ENCODE peak calls at places on chromosomes 7 and 10, in seven cellular contexts. B is mammary epithelial cell, T is esophagus squamous epithelium, L is PC-3, R is prostate gland, Y is HCT116, M is fibroblast of lung. E is an unnamed sample. For H3K36me3, the result is how much of the 10 kb centered on the place peaks cover.

GRCh38 chr7:4832711-4833110 is 29.1 kb downstream of the PAPOLB start:
- DNase-seq in B (no peak), T (no peak), L (no peak), R (no peak), Y (no peak), M (no peak), E (no peak)

GRCh38 chr10:32692174-32692573 is 246.2 kb downstream of the CCDC7 start:
- DNase-seq in B (peak), T (no peak), L (peak), R (no peak), Y (peak), M (peak), E (no peak)

GRCh38 chr7:94129443-94130140 is 125.4 kb upstream of the BET1 start:
- DNase-seq in B (peak), T (no peak), L (peak), R (no peak), Y (no peak), M (peak), E (no peak)

GRCh38 chr7:106277976-106278375 is 6.8 kb downstream of the NAMPT start:
- DNase-seq in B (no peak), T (no peak), L (no peak), R (no peak), Y (no peak), M (no peak), E (no peak)

GRCh38 chr7:114916261-114916892 is 5.5 kb upstream of the MDFIC start:
- DNase-seq in B (no peak), T (no peak), L (no peak), R (no peak), Y (no peak), M (no peak), E (no peak)

GRCh38 chr7:94154858-94155257 is 150.7 kb upstream of the BET1 start:
- DNase-seq in B (no peak), T (no peak), L (no peak), R (no peak), Y (no peak), M (no peak), E (no peak)

GRCh38 chr10:129568562-129569344 is 101.7 kb downstream of the MGMT start:
- DNase-seq in B (no peak), T (no peak), L (no peak), R (no peak), Y (no peak), M (peak), E (no peak)

GRCh38 chr10:21534611-21535493 is 820 bp downstream of the MLLT10 start:
- DNase-seq in B (peak), T (no peak), L (peak), R (peak), Y (no peak), M (peak), E (peak)

GRCh38 chr10:69372126-69372980 is 44.4 kb downstream of the TACR2 start:
- DNase-seq in B (no peak), T (no peak), L (peak), R (no peak), Y (no peak), M (no peak), E (no peak)

GRCh38 chr10:68052463-68052862 is 22.6 kb downstream of the HERC4 start:
- DNase-seq in B (peak), T (no peak), L (peak), R (no peak), Y (no peak), M (no peak), E (no peak)

GRCh38 chr10:69890065-69890831 is 88.5 kb downstream of the COL13A1 start:
- DNase-seq in B (no peak), T (no peak), L (no peak), R (peak), Y (no peak), M (no peak), E (peak)

GRCh38 chr10:7484456-7485266 is 73.8 kb upstream of the SFMBT2 start:
- DNase-seq in B (no peak), T (no peak), L (no peak), R (no peak), Y (no peak), M (no peak), E (no peak)

GRCh38 chr10:69403519-69403918 is 13.2 kb downstream of the TACR2 start:
- DNase-seq in B (peak), T (no peak), L (peak), R (no peak), Y (no peak), M (peak), E (no peak)

GRCh38 chr10:63718006-63718405 is 196.8 kb downstream of the REEP3 start:
- DNase-seq in B (peak), T (no peak), L (peak), R (no peak), Y (no peak), M (no peak), E (no peak)

GRCh38 chr10:131744356-131744755 is 156.5 kb upstream of the PPP2R2D start:
- DNase-seq in B (no peak), T (no peak), L (no peak), R (no peak), Y (no peak), M (no peak), E (no peak)

GRCh38 chr7:129689995-129690581 is 78.6 kb downstream of the NRF1 start:
- DNase-seq in B (no peak), T (no peak), L (peak), R (no peak), Y (no peak), M (no peak), E (no peak)

GRCh38 chr7:21338728-21339164 is 89.1 kb upstream of the SP4 start:
- DNase-seq in B (no peak), T (no peak), L (peak), R (no peak), Y (no peak), M (no peak), E (no peak)

GRCh38 chr7:77903597-77903996 is 105.0 kb downstream of the PHTF2 start:
- DNase-seq in B (no peak), T (no peak), L (peak), R (no peak), Y (no peak), M (no peak), E (no peak)

GRCh38 chr7:36746347-36746746 is 22.1 kb upstream of the AOAH start:
- DNase-seq in B (no peak), T (no peak), L (no peak), R (no peak), Y (no peak), M (peak), E (no peak)

GRCh38 chr7:92740713-92741126 is 95.7 kb downstream of the CDK6 start:
- DNase-seq in B (peak), T (no peak), L (peak), R (no peak), Y (no peak), M (peak), E (no peak)

GRCh38 chr7:100170111-100170897 is 1.9 kb upstream of the GAL3ST4 start:
- DNase-seq in B (no peak), T (no peak), L (no peak), R (no peak), Y (no peak), M (no peak), E (no peak)

GRCh38 chr10:111200505-111201186 is 123.8 kb downstream of the ADRA2A start:
- DNase-seq in B (no peak), T (no peak), L (no peak), R (no peak), Y (no peak), M (no peak), E (no peak)

GRCh38 chr10:89278034-89278535 is 23.8 kb upstream of the IFIT2 start:
- DNase-seq in B (peak), T (no peak), L (peak), R (peak), Y (peak), M (peak), E (no peak)

GRCh38 chr7:102169651-102170416 is 116.8 kb upstream of the SH2B2 start:
- DNase-seq in B (no peak), T (no peak), L (no peak), R (no peak), Y (no peak), M (peak), E (no peak)

GRCh38 chr10:69899727-69900595 is 98.3 kb downstream of the COL13A1 start:
- DNase-seq in B (no peak), T (no peak), L (no peak), R (no peak), Y (no peak), M (no peak), E (no peak)

DNA sequence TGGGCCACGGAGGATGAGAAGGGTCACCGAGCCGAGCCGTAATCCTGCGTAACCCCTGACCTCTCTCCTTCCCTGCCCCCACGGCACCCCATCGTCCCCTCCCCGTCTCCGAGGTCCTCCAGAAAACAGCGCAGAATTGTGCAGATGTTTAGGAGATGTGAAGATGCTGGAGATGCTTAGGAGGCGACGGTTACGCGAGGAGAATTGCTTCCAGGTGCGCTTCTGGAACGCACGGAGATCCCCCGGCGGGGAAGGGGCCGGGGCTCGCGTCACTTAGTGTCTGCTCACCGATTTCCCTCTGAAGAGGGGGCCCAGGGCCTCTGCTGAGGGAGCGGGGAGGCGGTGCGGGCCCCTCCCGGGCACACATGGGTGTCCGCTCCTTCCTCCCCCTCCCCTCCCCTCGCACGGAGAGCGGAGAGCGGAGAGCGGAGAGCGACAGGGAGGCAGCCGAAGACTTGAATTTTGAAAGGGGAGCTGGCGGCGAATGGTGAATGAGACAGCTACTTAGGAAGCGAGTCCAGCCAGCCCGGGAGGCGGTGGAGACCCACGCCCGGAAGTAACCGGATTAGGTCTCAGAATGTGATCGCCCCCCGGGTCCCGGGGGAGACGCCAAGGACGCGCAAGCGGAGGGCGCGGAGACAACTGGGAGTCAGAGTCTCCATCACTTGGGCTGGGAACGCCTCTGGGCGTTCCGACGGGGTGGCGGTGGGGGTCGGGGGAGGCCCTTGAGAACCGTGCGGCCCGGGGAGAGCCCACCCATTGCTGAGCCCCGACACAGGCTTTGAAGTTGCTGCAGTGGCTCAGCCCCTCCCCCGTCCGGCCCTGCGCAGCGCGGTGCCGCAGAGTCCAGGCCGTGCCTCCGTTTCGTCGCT is 8.7 kb upstream of the EN2 start:
- DNase-seq in B (no peak), T (no peak), L (no peak), R (no peak), Y (no peak), M (no peak), E (no peak)
- H3K4me3 ChIP-seq in B (no peak), T (peak), L (no peak), R (no peak), Y (no peak), M (no peak), E (no peak)

GRCh38 chr7:41217306-41217705 is 485.6 kb downstream of the INHBA start:
- DNase-seq in B (peak), T (no peak), L (no peak), R (no peak), Y (no peak), M (no peak), E (no peak)
- TF ChIP-seq CTCF in B (no peak), T (no peak), L (no peak), R (no peak), Y (no peak), M (no peak), E (no peak)

GRCh38 chr10:125037145-125037544 is 95.2 kb downstream of the ZRANB1 start:
- DNase-seq in B (peak), T (no peak), L (peak), R (no peak), Y (peak), M (peak), E (no peak)
- H3K36me3 ChIP-seq in B (under half), T (under half), L (under half), R (under half), Y (under half), M (under half), E (under half)

GRCh38 chr10:114048472-114048871 is 4.8 kb downstream of the ADRB1 start:
- DNase-seq in B (no peak), T (no peak), L (no peak), R (no peak), Y (no peak), M (no peak), E (no peak)

GRCh38 chr10:114043532-114044250 is at the start of gene ADRB1:
- DNase-seq in B (peak), T (peak), L (peak), R (peak), Y (peak), M (peak), E (peak)

GRCh38 chr10:114044251-114045070 is 795 bp downstream of the ADRB1 start:
- DNase-seq in B (no peak), T (no peak), L (no peak), R (no peak), Y (no peak), M (no peak), E (no peak)

GRCh38 chr10:114045071-114045737 is 1.5 kb downstream of the ADRB1 start:
- DNase-seq in B (no peak), T (no peak), L (peak), R (peak), Y (no peak), M (no peak), E (peak)

DNA sequence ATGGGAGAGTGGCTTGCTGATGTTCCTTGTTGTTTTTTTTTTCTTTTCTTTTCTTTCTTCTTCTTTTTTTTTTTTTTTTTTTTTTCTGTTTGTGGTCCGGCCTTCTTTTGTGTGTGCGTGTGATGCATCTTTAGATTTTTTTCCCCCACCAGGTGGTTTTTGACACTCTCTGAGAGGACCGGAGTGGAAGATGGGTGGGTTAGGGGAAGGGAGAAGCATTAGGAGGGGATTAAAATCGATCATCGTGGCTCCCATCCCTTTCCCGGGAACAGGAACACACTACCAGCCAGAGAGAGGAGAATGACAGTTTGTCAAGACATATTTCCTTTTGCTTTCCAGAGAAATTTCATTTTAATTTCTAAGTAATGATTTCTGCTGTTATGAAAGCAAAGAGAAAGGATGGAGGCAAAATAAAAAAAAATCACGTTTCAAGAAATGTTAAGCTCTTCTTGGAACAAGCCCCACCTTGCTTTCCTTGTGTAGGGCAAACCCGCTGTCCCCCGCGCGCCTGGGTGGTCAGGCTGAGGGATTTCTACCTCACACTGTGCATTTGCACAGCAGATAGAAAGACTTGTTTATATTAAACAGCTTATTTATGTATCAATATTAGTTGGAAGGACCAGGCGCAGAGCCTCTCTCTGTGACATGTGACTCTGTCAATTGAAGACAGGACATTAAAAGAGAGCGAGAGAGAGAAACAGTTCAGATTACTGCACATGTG is 2.2 kb downstream of the ADRB1 start:
- DNase-seq in B (no peak), T (no peak), L (no peak), R (no peak), Y (no peak), M (no peak), E (no peak)
- H3K4me3 ChIP-seq in B (no peak), T (peak), L (peak), R (peak), Y (no peak), M (no peak), E (peak)

DNA sequence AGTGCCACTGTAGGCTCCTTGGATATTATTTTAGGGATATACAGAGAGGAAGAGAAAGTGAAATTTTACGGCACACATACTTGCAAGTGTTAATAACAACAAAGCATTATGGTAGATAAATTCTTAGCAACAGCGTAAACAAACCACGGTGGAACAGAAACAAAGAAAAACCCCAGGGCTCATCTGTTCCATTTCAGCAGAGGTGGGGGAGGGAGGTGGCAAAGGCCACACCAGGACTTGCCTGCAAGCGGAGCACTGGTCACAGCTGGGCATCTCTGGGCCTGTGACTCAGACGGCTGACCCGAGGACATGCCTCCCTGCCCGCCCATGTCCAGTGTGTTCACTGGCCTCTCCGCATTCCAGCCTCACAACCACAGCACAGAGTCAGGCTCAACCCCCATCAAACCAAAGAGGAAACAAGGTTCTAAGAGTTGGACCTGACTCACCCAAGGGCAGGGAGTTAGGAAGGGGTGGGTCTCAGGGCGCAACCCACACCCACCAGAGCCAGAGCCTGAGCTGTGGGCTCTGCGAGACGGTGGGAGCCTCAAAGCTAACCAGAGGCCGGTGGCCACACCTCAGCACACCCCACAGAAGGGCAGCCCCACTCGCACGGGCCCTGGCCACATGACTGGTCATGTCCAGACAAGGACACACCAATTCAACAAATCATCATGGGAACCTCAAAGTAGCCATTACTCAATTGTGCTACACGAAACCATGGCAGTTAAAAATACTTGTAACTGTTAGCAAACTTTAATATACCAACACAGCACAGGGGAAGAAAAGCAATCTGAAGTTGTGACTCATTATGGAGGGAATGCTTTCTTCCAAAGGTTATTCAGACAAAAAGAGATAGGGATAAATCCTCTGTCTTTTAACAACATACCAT is 10.7 kb downstream of the ESYT2 start:
- DNase-seq in B (peak), T (peak), L (peak), R (no peak), Y (peak), M (peak), E (peak)
- TF ChIP-seq CTCF in B (peak), T (no peak), L (no peak), R (no peak), Y (no peak), M (no peak), E (no peak)

GRCh38 chr7:73452999-73453635 is 19.5 kb downstream of the FZD9 start:
- DNase-seq in B (no peak), T (no peak), L (no peak), R (no peak), Y (no peak), M (no peak), E (no peak)
- H3K36me3 ChIP-seq in B (under half), T (half or more), L (half or more), R (under half), Y (half or more), M (under half), E (half or more)

GRCh38 chr10:103915794-103916193 is 2.2 kb downstream of the STN1 start:
- DNase-seq in B (no peak), T (no peak), L (peak), R (no peak), Y (no peak), M (no peak), E (peak)

GRCh38 chr10:103905441-103905840 is 12.5 kb downstream of the STN1 start:
- DNase-seq in B (no peak), T (no peak), L (no peak), R (no peak), Y (no peak), M (no peak), E (no peak)

GRCh38 chr10:103912759-103913158 is 5.2 kb downstream of the STN1 start:
- DNase-seq in B (no peak), T (no peak), L (no peak), R (no peak), Y (no peak), M (no peak), E (no peak)

GRCh38 chr10:103911021-103911459 is 6.9 kb downstream of the STN1 start:
- DNase-seq in B (no peak), T (no peak), L (no peak), R (no peak), Y (no peak), M (no peak), E (no peak)

DNA sequence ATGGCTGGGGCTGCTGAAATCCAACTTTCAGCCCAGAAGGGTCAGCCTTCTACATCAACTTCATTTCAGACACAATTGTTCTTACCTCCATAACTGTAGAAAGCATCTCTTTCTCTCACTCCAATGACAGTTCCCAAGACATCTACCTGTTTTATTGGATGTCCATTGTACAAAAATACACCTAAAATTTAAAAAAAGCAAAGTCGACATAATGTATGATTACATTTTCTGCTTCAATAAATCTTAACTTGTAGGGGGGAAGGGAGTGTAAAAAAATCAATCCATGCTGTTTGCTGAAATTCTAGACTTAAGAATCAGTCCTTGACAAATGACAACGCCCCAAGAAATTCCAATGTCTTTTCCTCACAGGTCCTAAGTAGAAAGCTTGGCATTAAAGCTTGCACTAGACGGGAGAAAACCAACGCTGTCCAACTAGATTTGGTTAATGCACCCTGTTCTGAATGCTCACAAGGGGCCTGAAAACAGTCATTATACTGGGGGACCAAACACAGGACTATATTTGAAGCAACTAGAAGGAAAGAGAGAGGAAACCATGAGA is 7.5 kb downstream of the STN1 start:
- DNase-seq in B (no peak), T (no peak), L (no peak), R (no peak), Y (no peak), M (no peak), E (no peak)
- H3K4me3 ChIP-seq in B (no peak), T (no peak), L (no peak), R (no peak), Y (no peak), M (no peak), E (no peak)

DNA sequence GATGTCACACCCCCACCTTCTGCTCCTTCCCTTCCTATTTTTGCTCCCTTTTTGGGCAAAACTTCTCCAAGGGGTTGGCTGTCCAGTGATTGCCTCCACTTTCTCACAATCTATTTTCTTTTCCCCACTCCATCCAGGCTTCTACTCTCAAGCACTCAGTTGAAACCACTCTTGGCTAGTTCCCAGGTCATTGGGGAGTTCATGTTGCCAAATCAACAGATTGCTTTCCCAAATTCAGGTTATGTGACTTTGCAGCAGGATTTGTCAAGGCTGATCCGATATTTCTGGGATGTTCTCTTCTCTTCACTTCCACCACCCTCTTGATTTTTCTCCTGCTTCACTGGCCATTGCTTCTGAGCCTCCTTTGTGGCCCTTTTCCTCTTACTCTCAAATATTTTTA is 258.7 kb upstream of the SLC26A5 start:
- DNase-seq in B (no peak), T (no peak), L (no peak), R (no peak), Y (no peak), M (peak), E (no peak)
- TF ChIP-seq CTCF in B (no peak), T (no peak), L (no peak), R (no peak), Y (no peak), M (no peak), E (no peak)

GRCh38 chr7:1541431-1542162 is 11.1 kb downstream of the MAFK start:
- DNase-seq in B (no peak), T (no peak), L (no peak), R (no peak), Y (no peak), M (no peak), E (no peak)
- H3K36me3 ChIP-seq in B (under half), T (half or more), L (under half), R (under half), Y (under half), M (under half), E (half or more)